ENCODE peak calls at places on chromosomes 13 and 19, in ten cellular contexts. Y, Q, T, F, Z, C, J, X, U and N are unnamed samples.

GRCh38 chr19:50673118-50673517 is 23.9 kb downstream of the C19orf81 start:
- DNase-seq in T (no peak), F (no peak), Y (no peak), J (no peak), X (no peak), Q (no peak), U (no peak), Z (no peak), C (no peak), N (no peak)

GRCh38 chr19:6064016-6064702 is 46.1 kb downstream of the RFX2 start:
- DNase-seq in Z (no peak), C (no peak), T (peak; percentile 45), Q (no peak), Y (peak; percentile 15), U (no peak), J (no peak), F (peak; percentile 46), X (peak; percentile 19), N (peak; percentile 16)

GRCh38 chr13:75635621-75636338 is at the start of gene LMO7:
- DNase-seq in C (peak; percentile 64), F (peak; percentile 79), T (peak; percentile 84), Z (peak; percentile 15), Y (peak; percentile 61), X (peak; percentile 57), J (peak; percentile 23), U (peak; percentile 54), Q (peak; percentile 50), N (no peak)

GRCh38 chr13:84653915-84654534 is 771.8 kb upstream of the SLITRK1 start:
- DNase-seq in F (no peak), Q (peak; percentile 74), Z (no peak), X (no peak), C (no peak), J (no peak), U (no peak), Y (no peak), T (no peak), N (no peak)

GRCh38 chr19:49272204-49272603 is 52.8 kb downstream of the SLC6A16 start:
- DNase-seq in J (no peak), F (no peak), T (no peak), C (no peak), X (no peak), Y (no peak), U (no peak), Q (no peak), Z (no peak), N (no peak)

GRCh38 chr13:95644611-95645052 is at the start of gene DZIP1:
- DNase-seq in F (peak; percentile 65), J (peak; percentile 52), C (peak; percentile 37), T (peak; percentile 84), U (peak; percentile 82), Y (peak; percentile 65), X (peak; percentile 74), Q (peak; percentile 83), Z (peak; percentile 84), N (peak; percentile 85)

GRCh38 chr19:41711376-41712261 is 3.2 kb downstream of the CEACAM5 start:
- DNase-seq in J (no peak), Q (no peak), F (peak; percentile 42), U (no peak), X (no peak), T (peak; percentile 58), Y (peak; percentile 69), C (no peak), Z (no peak), N (no peak)

GRCh38 chr13:73200432-73200831 is 141.6 kb downstream of the KLF5 start:
- DNase-seq in C (peak; percentile 30), U (peak; percentile 49), Y (no peak), Q (no peak), Z (no peak), X (no peak), F (no peak), J (no peak), T (no peak), N (no peak)

GRCh38 chr13:111511805-111512504 is 191.5 kb downstream of the TEX29 start:
- DNase-seq in C (no peak), Q (peak; percentile 52), T (no peak), X (no peak), F (no peak), Y (no peak), U (no peak), Z (no peak), J (no peak), N (no peak)

GRCh38 chr19:22608441-22608840 is 25.7 kb upstream of the ZNF492 start:
- DNase-seq in T (peak; percentile 38), J (no peak), Z (no peak), Q (no peak), F (no peak), U (no peak), X (no peak), C (no peak), Y (no peak), N (no peak)

GRCh38 chr13:42762917-42763316 is 18.5 kb upstream of the FAM216B start:
- DNase-seq in J (no peak), Y (no peak), Q (no peak), F (no peak), T (no peak), X (no peak), C (no peak), U (no peak), Z (peak; percentile 55), N (no peak)

GRCh38 chr19:54606891-54607781 is 13.7 kb downstream of the LILRA1 start:
- DNase-seq in U (peak; percentile 42), Z (no peak), Q (no peak), C (no peak), T (no peak), F (no peak), J (no peak), Y (no peak), X (no peak), N (no peak)

GRCh38 chr13:29049524-29049923 is 229.4 kb downstream of the MTUS2 start:
- DNase-seq in J (no peak), Q (no peak), X (no peak), F (no peak), Y (no peak), C (no peak), T (no peak), U (no peak), Z (no peak), N (no peak)

GRCh38 chr19:7582446-7582845 is 13.2 kb upstream of the CAMSAP3 start:
- DNase-seq in J (no peak), Y (no peak), Q (no peak), U (no peak), F (no peak), Z (no peak), X (no peak), C (peak; percentile 60), T (no peak), N (no peak)

GRCh38 chr19:14512420-14512961 is 5.7 kb downstream of the DNAJB1 start:
- DNase-seq in Y (no peak), C (no peak), Z (no peak), U (no peak), T (no peak), F (no peak), X (no peak), Q (no peak), J (no peak), N (no peak)
- H3K27ac ChIP-seq in Y (no peak overlapping the region), C (no peak overlapping the region), Z (no peak overlapping the region), U (no peak overlapping the region), T (no peak overlapping the region), F (no peak overlapping the region), X (peak overlapping the region; percentile 100), Q (no peak overlapping the region), J (peak overlapping the region; percentile 100), N (no peak overlapping the region)

DNA sequence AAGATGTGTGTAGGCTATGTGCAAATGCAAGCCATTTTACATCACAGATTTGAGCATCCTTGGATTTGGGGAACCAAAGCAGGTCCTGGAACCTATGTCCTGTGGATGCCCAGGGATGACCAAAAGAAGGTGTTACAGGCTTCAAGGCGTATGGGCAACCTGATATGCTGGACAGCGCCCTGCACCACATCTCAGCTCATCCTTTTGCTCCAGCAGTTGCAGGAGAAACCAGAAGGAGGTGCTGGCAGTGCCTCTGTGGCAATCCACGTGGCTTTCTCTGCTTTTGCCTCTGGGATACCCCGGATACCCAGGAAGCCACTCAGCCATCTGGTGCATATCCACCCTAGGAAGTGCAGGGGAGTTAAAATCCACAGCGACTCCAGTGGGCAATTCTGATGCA is 110.3 kb upstream of the VSTM2B start:
- DNase-seq in Y (no peak), F (no peak), C (no peak), J (no peak), T (no peak), U (no peak), X (no peak), Z (no peak), Q (no peak), N (no peak)
- TF ChIP-seq POLR2A in Y (no peak), F (no peak), C (no peak), J (no peak), T (no peak), U (no peak), X (no peak), Z (no peak), Q (no peak), N (no peak)

DNA sequence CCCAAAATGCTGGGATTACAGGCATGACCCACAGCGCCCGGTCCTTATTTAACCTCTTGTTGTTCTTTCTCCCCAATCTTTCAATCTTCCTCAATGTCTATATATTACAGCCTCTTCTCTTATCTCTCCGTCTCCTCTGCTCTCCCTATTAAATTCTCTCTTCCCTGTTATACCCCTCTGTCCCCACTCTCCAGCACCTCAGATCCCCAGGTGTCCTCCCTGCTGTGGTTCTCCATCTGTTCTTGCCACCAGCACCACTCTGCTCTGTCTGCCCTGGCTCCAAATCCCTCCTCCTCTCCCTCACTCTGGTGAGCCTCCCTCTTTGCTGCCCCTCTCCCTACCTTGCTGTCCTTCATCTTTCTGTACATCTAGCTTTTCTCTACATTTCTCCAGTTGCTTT is 1.1 kb downstream of the ZNF600 start:
- DNase-seq in J (no peak), Z (no peak), X (no peak), Y (no peak), F (no peak), U (no peak), C (no peak), Q (no peak), T (no peak), N (no peak)
- H3K4me3 ChIP-seq in J (no peak overlapping the region), Z (no peak overlapping the region), X (no peak overlapping the region), Y (peak overlapping the region; percentile 72), F (no peak overlapping the region), U (no peak overlapping the region), C (peak overlapping the region; percentile 51), Q (peak overlapping the region; percentile 59), T (peak overlapping the region; percentile 75), N (no peak overlapping the region)

DNA sequence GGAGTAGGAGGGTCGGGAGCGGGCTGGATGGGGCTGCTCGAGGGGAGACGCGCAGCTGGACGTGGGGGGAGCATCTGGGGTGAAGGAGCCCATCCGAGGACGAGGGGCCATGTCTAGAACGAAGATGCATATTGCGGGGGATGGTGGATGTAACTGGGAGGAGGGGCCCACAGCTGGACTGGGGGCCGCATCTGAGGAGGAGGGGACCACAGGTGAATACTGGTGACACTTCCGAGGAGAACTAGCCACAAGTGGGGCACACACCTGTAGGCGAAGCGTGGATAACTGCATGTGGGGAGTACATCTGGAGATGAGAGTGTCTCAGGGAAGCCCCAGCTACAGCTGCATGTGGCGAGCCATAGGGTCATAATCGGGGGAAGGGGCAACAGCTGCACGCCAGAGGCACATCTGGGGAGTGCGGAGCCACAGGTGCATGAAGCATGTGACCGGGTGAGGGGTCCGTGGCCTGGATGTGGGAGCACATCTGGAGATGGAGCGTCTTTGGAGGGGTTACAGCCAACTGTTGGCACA is 402 bp downstream of the ZSWIM9 start:
- DNase-seq in U (no peak), Y (no peak), J (no peak), F (no peak), Z (no peak), C (no peak), T (no peak), Q (no peak), X (no peak), N (no peak)
- H3K27ac ChIP-seq in U (peak overlapping the region; percentile 97), Y (peak overlapping the region; percentile 99), J (peak overlapping the region; percentile 93), F (peak overlapping the region; percentile 95), Z (peak overlapping the region; percentile 37), C (peak overlapping the region; percentile 94), T (peak overlapping the region; percentile 81), Q (peak overlapping the region; percentile 89), X (no peak overlapping the region), N (peak overlapping the region; percentile 94)